ENCODE peak calls at places on chromosomes 6 and 20, in six cellular contexts. Z is neural progenitor cell, S is epithelial cell of esophagus, X is fibroblast of lung, T is CMK, A is memory B cell. N is an unnamed sample.
A peak's percentile ranks its signal among the peaks of the same experiment; 100 is the strongest.

GRCh38 chr6:136609878-136610706 is 59.9 kb upstream of the MAP7 start:
- DNase-seq in Z (no peak), S (peak; percentile 98), X (peak; percentile 100), T (peak; percentile 50), A (no peak), N (peak; percentile 99)

GRCh38 chr6:162379762-162380409 is 347.7 kb downstream of the PRKN start:
- DNase-seq in Z (no peak), S (no peak), X (peak; percentile 66), T (no peak), A (no peak), N (no peak)

GRCh38 chr6:164108869-164109769 is 694.6 kb downstream of the QKI start:
- DNase-seq in Z (no peak), S (peak; percentile 2), X (peak; percentile 19), T (no peak), A (no peak), N (peak; percentile 11)

GRCh38 chr20:56628873-56629463 is at the start of gene TFAP2C:
- DNase-seq in Z (peak; percentile 82), S (peak; percentile 93), X (no peak), T (no peak), A (no peak), N (peak; percentile 63)

GRCh38 chr6:154928325-154928922 is 66.7 kb upstream of the TIAM2 start:
- DNase-seq in Z (peak; percentile 87), S (peak; percentile 68), X (peak; percentile 79), T (peak; percentile 14), A (peak; percentile 45), N (peak; percentile 35)

GRCh38 chr20:36461600-36462439 is 79.5 kb upstream of the MYL9 start:
- DNase-seq in Z (peak; percentile 83), S (peak; percentile 42), X (peak; percentile 47), T (peak; percentile 54), A (peak; percentile 40), N (no peak)

GRCh38 chr20:38221041-38221589 is 39.4 kb downstream of the KIAA1755 start:
- DNase-seq in Z (peak; percentile 90), S (peak; percentile 58), X (peak; percentile 59), T (no peak), A (peak; percentile 90), N (no peak)

GRCh38 chr20:47191074-47191673 is 165.3 kb downstream of the ZMYND8 start:
- DNase-seq in Z (no peak), S (peak; percentile 92), X (no peak), T (no peak), A (no peak), N (peak; percentile 87)

GRCh38 chr20:46226602-46227001 is 81.7 kb downstream of the CDH22 start:
- DNase-seq in Z (no peak), S (peak; percentile 34), X (peak; percentile 5), T (no peak), A (no peak), N (peak; percentile 26)

GRCh38 chr6:146770965-146771735 is 172.4 kb downstream of the ADGB start:
- DNase-seq in Z (no peak), S (no peak), X (no peak), T (peak; percentile 91), A (no peak), N (no peak)

GRCh38 chr6:25130518-25130917 is 148.7 kb upstream of the CARMIL1 start:
- DNase-seq in Z (no peak), S (no peak), X (peak; percentile 36), T (no peak), A (no peak), N (no peak)

GRCh38 chr6:45677381-45677992 is 299.8 kb upstream of the SUPT3H start:
- DNase-seq in Z (no peak), S (peak; percentile 49), X (peak; percentile 49), T (no peak), A (peak; percentile 48), N (no peak)

GRCh38 chr20:44137210-44137781 is 49.7 kb downstream of the JPH2 start:
- DNase-seq in Z (peak; percentile 82), S (peak; percentile 76), X (peak; percentile 18), T (no peak), A (no peak), N (peak; percentile 18)

GRCh38 chr6:18654821-18655220 is 267.7 kb downstream of the RNF144B start:
- DNase-seq in Z (no peak), S (peak; percentile 88), X (no peak), T (no peak), A (no peak), N (peak; percentile 39)

GRCh38 chr6:113855500-113856010 is 1.6 kb upstream of the MARCKS start:
- DNase-seq in Z (peak; percentile 67), S (peak; percentile 27), X (peak; percentile 58), T (no peak), A (no peak), N (no peak)

GRCh38 chr6:77106992-77107391 is 356.3 kb downstream of the HTR1B start:
- DNase-seq in Z (no peak), S (no peak), X (no peak), T (no peak), A (no peak), N (no peak)

GRCh38 chr20:50710492-50711063 is 19.2 kb upstream of the RIPOR3 start:
- DNase-seq in Z (no peak), S (peak; percentile 84), X (no peak), T (no peak), A (no peak), N (no peak)

GRCh38 chr6:108630050-108630714 is 69.5 kb downstream of the FOXO3 start:
- DNase-seq in Z (no peak), S (peak; percentile 62), X (no peak), T (no peak), A (no peak), N (no peak)

GRCh38 chr6:84779380-84779779 is 15.0 kb upstream of the TBX18 start:
- DNase-seq in Z (no peak), S (no peak), X (no peak), T (no peak), A (no peak), N (no peak)

GRCh38 chr6:79538481-79538971 is 1.3 kb upstream of the LCA5 start:
- DNase-seq in Z (peak; percentile 20), S (peak; percentile 68), X (peak; percentile 25), T (no peak), A (no peak), N (peak; percentile 82)

GRCh38 chr6:1424306-1424927 is 35.0 kb downstream of the FOXF2 start:
- DNase-seq in Z (peak; percentile 77), S (peak; percentile 70), X (peak; percentile 83), T (no peak), A (no peak), N (peak; percentile 35)

GRCh38 chr20:37816003-37816402 is 86.9 kb upstream of the VSTM2L start:
- DNase-seq in Z (no peak), S (no peak), X (no peak), T (no peak), A (no peak), N (no peak)

GRCh38 chr6:106106276-106107042 is 20.3 kb downstream of the PRDM1 start:
- DNase-seq in Z (no peak), S (no peak), X (no peak), T (no peak), A (no peak), N (no peak)

GRCh38 chr6:168155193-168155592 is 76.2 kb upstream of the FRMD1 start:
- DNase-seq in Z (no peak), S (no peak), X (peak; percentile 12), T (no peak), A (no peak), N (peak; percentile 19)

GRCh38 chr6:24926639-24927038 is 9.1 kb downstream of the RIPOR2 start:
- DNase-seq in Z (no peak), S (no peak), X (no peak), T (no peak), A (no peak), N (no peak)

GRCh38 chr6:11429577-11429976 is 108.0 kb upstream of the TMEM170B start:
- DNase-seq in Z (no peak), S (no peak), X (no peak), T (no peak), A (no peak), N (no peak)

GRCh38 chr6:7673063-7673536 is 52.8 kb upstream of the BMP6 start:
- DNase-seq in Z (peak; percentile 81), S (peak; percentile 84), X (peak; percentile 47), T (no peak), A (no peak), N (peak; percentile 52)

GRCh38 chr6:15329154-15329781 is 83.4 kb downstream of the JARID2 start:
- DNase-seq in Z (peak; percentile 62), S (peak; percentile 87), X (peak; percentile 91), T (no peak), A (no peak), N (peak; percentile 84)

GRCh38 chr6:85465762-85466161 is 15.9 kb downstream of the NT5E start:
- DNase-seq in Z (no peak), S (no peak), X (no peak), T (no peak), A (no peak), N (no peak)